ENCODE peak calls at places on chromosomes 4 and X, in eight cellular contexts. G is RWPE1; Q is fibroblast of pulmonary artery; M is occipital lobe; X is dermis blood vessel endothelial cell; U is upper lobe of right lung; L is activated T-helper 9 cell treated with anti-CD3 and anti-CD28 coated beads, Interleukin-2, amount 50 U/mL, for 16 hours; B is activated CD4-positive, alpha-beta T cell treated with anti-CD3 and anti-CD28 coated beads for 24 hours. V is an unnamed sample.

GRCh38 chr4:24657768-24658617 is 73.6 kb upstream of the DHX15 start:
- DNase-seq in U (no peak), B (no peak), X (peak; percentile 60), G (peak; percentile 82), M (peak; percentile 38), L (no peak), Q (peak; percentile 86), V (peak; percentile 99)

GRCh38 chr4:1251773-1252066 is 2.8 kb upstream of the CTBP1 start:
- DNase-seq in B (no peak), U (no peak), L (no peak), M (no peak), G (no peak), X (no peak), Q (no peak), V (no peak)

GRCh38 chr4:76590847-76591281 is 155.8 kb downstream of the SHROOM3 start:
- DNase-seq in X (no peak), M (no peak), Q (peak; percentile 23), L (no peak), U (no peak), G (no peak), B (no peak), V (peak; percentile 73)

GRCh38 chrX:42028113-42028512 is 104.8 kb upstream of the CASK start:
- DNase-seq in L (no peak), M (no peak), B (no peak), G (no peak), Q (no peak), U (no peak), X (no peak), V (no peak)

GRCh38 chr4:56844817-56845580 is 23.5 kb upstream of the SPINK2 start:
- DNase-seq in G (no peak), L (no peak), M (no peak), Q (no peak), X (no peak), U (no peak), B (no peak), V (no peak)

GRCh38 chr4:1463927-1464540 is 57.8 kb upstream of the NKX1-1 start:
- DNase-seq in G (no peak), X (no peak), L (no peak), U (peak; percentile 33), Q (no peak), M (no peak), B (no peak), V (no peak)

GRCh38 chr4:127503111-127503510 is 129.6 kb upstream of the INTU start:
- DNase-seq in Q (no peak), L (no peak), M (no peak), U (no peak), G (no peak), X (no peak), B (no peak), V (no peak)

GRCh38 chrX:45710081-45710801 is 509.6 kb upstream of the DIPK2B start:
- DNase-seq in Q (peak; percentile 59), L (peak; percentile 29), M (no peak), U (no peak), X (peak; percentile 80), B (peak; percentile 33), G (peak; percentile 71), V (peak; percentile 96)

GRCh38 chrX:1491851-1492349 is 39.2 kb upstream of the ASMTL start:
- DNase-seq in L (peak; percentile 28), U (peak; percentile 47), G (peak; percentile 20), X (peak; percentile 47), Q (peak; percentile 18), M (no peak), B (peak; percentile 26), V (no peak)

GRCh38 chrX:68196939-68197791 is 236.1 kb downstream of the OPHN1 start:
- DNase-seq in G (peak; percentile 60), L (no peak), U (no peak), B (no peak), Q (peak; percentile 63), X (peak; percentile 71), M (peak; percentile 4), V (peak; percentile 40)

GRCh38 chrX:50448565-50448964 is 22.1 kb downstream of the DGKK start:
- DNase-seq in G (peak; percentile 14), Q (no peak), U (no peak), X (peak; percentile 1), M (no peak), B (no peak), L (no peak), V (peak; percentile 37)

GRCh38 chr4:114271031-114271430 is 291.6 kb upstream of the ARSJ start:
- DNase-seq in U (no peak), G (no peak), L (no peak), Q (no peak), M (no peak), X (no peak), B (no peak), V (no peak)

GRCh38 chrX:23704673-23705206 is 37.4 kb downstream of the PRDX4 start:
- DNase-seq in L (no peak), Q (no peak), G (no peak), M (no peak), B (no peak), X (no peak), U (no peak), V (no peak)

GRCh38 chr4:102586644-102587021 is 85.5 kb downstream of the NFKB1 start:
- DNase-seq in L (no peak), U (no peak), B (no peak), G (no peak), X (no peak), M (no peak), Q (no peak), V (no peak)

GRCh38 chr4:173051697-173052096 is 116.9 kb upstream of the GALNT7 start:
- DNase-seq in G (no peak), U (no peak), M (no peak), X (peak; percentile 39), Q (peak; percentile 42), B (no peak), L (no peak), V (no peak)

GRCh38 chr4:47145630-47146029 is 114.3 kb downstream of the GABRB1 start:
- DNase-seq in U (no peak), Q (peak; percentile 80), L (no peak), G (peak; percentile 8), M (no peak), B (no peak), X (peak; percentile 2), V (peak; percentile 56)

GRCh38 chr4:132334081-132334480 is 815.0 kb upstream of the PCDH10 start:
- DNase-seq in G (no peak), X (no peak), L (no peak), U (no peak), M (no peak), B (no peak), Q (peak; percentile 43), V (no peak)

GRCh38 chr4:134324179-134324578 is 122.6 kb upstream of the PABPC4L start:
- DNase-seq in B (no peak), X (no peak), M (no peak), Q (no peak), U (no peak), L (no peak), G (no peak), V (no peak)

GRCh38 chr4:93237526-93237925 is 591.0 kb upstream of the ATOH1 start:
- DNase-seq in B (no peak), X (no peak), L (no peak), M (no peak), Q (no peak), U (no peak), G (no peak), V (no peak)

GRCh38 chr4:21655100-21655499 is 293.5 kb downstream of the KCNIP4 start:
- DNase-seq in Q (no peak), U (no peak), M (no peak), G (no peak), B (no peak), L (no peak), X (no peak), V (no peak)

GRCh38 chrX:119028733-119029110 is 44.1 kb upstream of the CT47C1 start:
- DNase-seq in G (no peak), M (no peak), Q (peak; percentile 22), X (no peak), B (no peak), U (no peak), L (no peak), V (no peak)

GRCh38 chr4:3045500-3045850 is 28.9 kb downstream of the HTT-AS start:
- DNase-seq in L (peak; percentile 48), G (no peak), X (no peak), Q (peak; percentile 65), U (peak; percentile 84), M (no peak), B (peak; percentile 27), V (no peak)

V was measured in RCC 7860.